ENCODE peak calls at places on chromosomes 2 and 18, in nine cellular contexts. E is CD4-positive, alpha-beta T cell; N is vagina; Y is GM20000; L is fibroblast of pulmonary artery; K is tibial artery; J is neural progenitor cell; X is body of pancreas; C is NB4. U is an unnamed sample.

GRCh38 chr18:71336811-71337210 is 1048.0 kb downstream of the SOCS6 start:
- DNase-seq in X (no peak), K (no peak), J (no peak), L (no peak), Y (no peak), N (no peak), C (no peak), E (no peak), U (no peak)

GRCh38 chr2:66034467-66034866 is 400.5 kb upstream of the MEIS1 start:
- DNase-seq in X (no peak), Y (no peak), J (no peak), C (no peak), L (no peak), N (no peak), K (no peak), E (no peak), U (no peak)

GRCh38 chr2:37080231-37080630 is 3.9 kb downstream of the HEATR5B start:
- DNase-seq in K (no peak), C (peak; percentile 12), J (no peak), E (no peak), Y (no peak), N (no peak), X (no peak), L (peak; percentile 18), U (no peak)

GRCh38 chr2:189402932-189403331 is 38.3 kb upstream of the WDR75 start:
- DNase-seq in L (no peak), J (peak; percentile 38), N (no peak), X (no peak), E (no peak), C (no peak), K (no peak), Y (no peak), U (no peak)

GRCh38 chr18:43692291-43692690 is 415.0 kb upstream of the SYT4 start:
- DNase-seq in C (no peak), N (no peak), L (peak; percentile 2), J (no peak), K (no peak), E (no peak), Y (no peak), X (no peak), U (no peak)

GRCh38 chr18:42473611-42474010 is 518.6 kb downstream of the PIK3C3 start:
- DNase-seq in Y (no peak), E (no peak), K (no peak), C (no peak), X (no peak), L (no peak), N (no peak), J (no peak), U (no peak)

GRCh38 chr18:67776929-67777328 is 260.4 kb upstream of the DSEL start:
- DNase-seq in E (no peak), X (no peak), L (peak; percentile 56), K (no peak), C (no peak), J (no peak), Y (no peak), N (no peak), U (no peak)

GRCh38 chr18:8876887-8877286 is 171.5 kb downstream of the MTCL1 start:
- DNase-seq in L (no peak), E (no peak), X (no peak), J (no peak), K (no peak), N (no peak), Y (no peak), C (no peak), U (no peak)

GRCh38 chr2:148796735-148797512 is 78.1 kb upstream of the KIF5C start:
- DNase-seq in C (no peak), J (no peak), N (no peak), L (no peak), Y (no peak), X (no peak), K (no peak), E (no peak), U (no peak)

GRCh38 chr2:135011633-135012032 is 35.6 kb downstream of the MAP3K19 start:
- DNase-seq in X (no peak), Y (no peak), K (no peak), L (no peak), C (no peak), J (no peak), N (no peak), E (no peak), U (no peak)

GRCh38 chr2:240426797-240427721 is 8.4 kb upstream of the GPC1 start:
- DNase-seq in L (peak; percentile 71), X (peak; percentile 74), C (no peak), N (peak; percentile 82), Y (no peak), K (peak; percentile 59), J (no peak), E (peak; percentile 23), U (peak; percentile 71)

GRCh38 chr2:101860157-101860556 is 131.6 kb upstream of the IL1R2 start:
- DNase-seq in N (no peak), K (no peak), E (no peak), Y (no peak), X (no peak), L (no peak), J (no peak), C (no peak), U (no peak)

GRCh38 chr18:21391074-21391673 is 149.1 kb downstream of the GREB1L start:
- DNase-seq in K (no peak), L (peak; percentile 21), Y (no peak), N (no peak), C (no peak), X (no peak), E (no peak), J (no peak), U (no peak)

GRCh38 chr2:183105402-183106134 is 18.7 kb upstream of the NUP35 start:
- DNase-seq in C (no peak), E (no peak), Y (no peak), L (no peak), K (no peak), J (no peak), N (no peak), X (no peak), U (no peak)

DNA sequence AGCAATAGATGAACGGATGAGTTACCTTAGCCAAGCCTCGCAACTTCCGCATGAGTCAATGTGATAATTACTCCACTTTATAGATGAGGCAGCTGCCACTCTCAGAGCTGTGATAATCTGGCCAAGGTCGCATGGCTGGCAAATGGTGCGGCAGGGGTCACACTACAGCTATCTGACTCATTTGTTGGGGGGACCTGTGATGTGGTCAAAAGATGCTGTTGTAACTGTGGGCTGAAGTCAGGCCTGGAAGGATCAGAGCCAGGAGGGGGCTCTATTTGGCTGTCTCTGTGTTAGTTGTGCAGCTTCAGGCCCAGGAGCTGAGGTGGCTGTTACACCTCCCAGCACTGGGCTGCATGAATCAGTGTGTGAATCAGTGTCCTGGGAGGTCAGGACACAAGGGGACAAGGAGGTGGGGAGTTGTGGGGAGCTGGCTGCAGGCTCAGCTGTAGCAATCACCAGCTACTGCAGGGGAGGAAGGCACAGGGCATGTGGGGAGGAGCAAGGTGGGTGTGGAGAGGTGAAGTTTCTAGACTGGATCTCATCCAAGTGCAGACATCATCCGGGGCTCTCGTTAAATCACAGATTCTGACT is 33.1 kb downstream of the NGEF start:
- DNase-seq in X (no peak), N (no peak), K (peak; percentile 50), L (peak; percentile 41), C (peak; percentile 30), E (no peak), J (no peak), Y (no peak), U (no peak)
- TF ChIP-seq CTCF in X (no peak), N (no peak), K (no peak), L (peak; percentile 11), C (no peak), E (no peak), J (no peak), Y (no peak), U (no peak)

GRCh38 chr2:131140581-131140980 is 35.4 kb downstream of the PLEKHB2 start:
- DNase-seq in L (no peak), K (no peak), J (no peak), C (no peak), X (no peak), Y (no peak), N (no peak), E (no peak), U (no peak)
- TF ChIP-seq CTCF in L (no peak), K (no peak), J (no peak), C (no peak), X (no peak), Y (no peak), N (no peak), E (no peak), U (no peak)

GRCh38 chr2:25567406-25567805 is 106.0 kb downstream of the DTNB start:
- DNase-seq in K (no peak), N (no peak), C (peak; percentile 75), Y (peak; percentile 58), X (peak; percentile 45), E (no peak), L (peak; percentile 71), J (peak; percentile 36), U (no peak)
- TF ChIP-seq CTCF in K (no peak), N (no peak), C (peak; percentile 39), Y (no peak), X (peak; percentile 42), E (no peak), L (peak; percentile 63), J (peak; percentile 55), U (no peak)

GRCh38 chr2:234818937-234819336 is 132.9 kb upstream of the SH3BP4 start:
- DNase-seq in K (no peak), N (no peak), Y (no peak), L (no peak), J (no peak), E (no peak), X (no peak), C (no peak), U (no peak)
- TF ChIP-seq CTCF in K (no peak), N (no peak), Y (no peak), L (peak; percentile 18), J (no peak), E (no peak), X (peak; percentile 15), C (no peak), U (no peak)

DNA sequence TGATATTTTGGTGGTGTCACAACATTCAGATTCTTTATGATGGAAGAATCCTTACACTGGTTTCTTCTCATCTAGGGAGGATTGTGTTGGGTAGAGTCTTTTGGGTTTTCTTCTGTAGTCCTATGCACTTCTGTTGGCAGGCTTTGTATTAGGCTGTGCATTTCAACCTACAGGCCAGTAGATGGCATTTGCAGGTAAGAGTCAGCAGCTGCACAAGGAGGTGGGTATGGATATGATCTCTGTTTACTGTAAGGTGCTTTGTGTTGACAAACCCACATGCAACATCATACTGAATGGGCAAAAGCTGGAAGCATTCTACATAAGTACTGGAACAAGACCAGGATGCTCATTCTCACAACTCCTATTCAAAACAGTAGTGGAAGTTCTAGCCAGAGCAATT is 656.8 kb downstream of the METTL4 start:
- DNase-seq in C (peak; percentile 32), L (peak; percentile 42), E (no peak), X (no peak), J (no peak), Y (no peak), K (no peak), N (no peak), U (no peak)
- TF ChIP-seq CTCF in C (peak; percentile 38), L (peak; percentile 49), E (no peak), X (no peak), J (peak; percentile 34), Y (no peak), K (no peak), N (no peak), U (no peak)

GRCh38 chr2:212912445-212913103 is 238.8 kb downstream of the IKZF2 start:
- DNase-seq in C (no peak), N (no peak), E (no peak), J (no peak), Y (no peak), K (no peak), X (peak; percentile 15), L (peak; percentile 88), U (no peak)
- TF ChIP-seq CTCF in C (no peak), N (no peak), E (no peak), J (no peak), Y (no peak), K (no peak), X (no peak), L (no peak), U (no peak)

U was measured in upper lobe of left lung.